ENCODE peak calls at places on chromosomes 2 and 18, in seven cellular contexts. One of them, this sample, is unnamed.

GRCh38 chr2:51289045-51289444 is 257.1 kb upstream of the NRXN1 start:
- DNase-seq in GM23338: no peak
- DNase-seq in transverse colon: no peak
- DNase-seq in HepG2: no peak
- DNase-seq in GM12891: no peak
- DNase-seq in GM12892: no peak
- DNase-seq in esophagus muscularis mucosa: no peak
- DNase-seq in this sample: no peak

GRCh38 chr18:79583984-79584401 is 95.6 kb upstream of the CTDP1 start:
- DNase-seq in esophagus muscularis mucosa: no peak
- DNase-seq in transverse colon: peak
- DNase-seq in GM12891: no peak
- DNase-seq in GM12892: no peak
- DNase-seq in GM23338: no peak
- DNase-seq in HepG2: no peak
- DNase-seq in this sample: no peak

GRCh38 chr2:222982010-222982908 is 69.7 kb upstream of the KCNE4 start:
- DNase-seq in esophagus muscularis mucosa: peak
- DNase-seq in GM12891: no peak
- DNase-seq in HepG2: peak
- DNase-seq in GM12892: no peak
- DNase-seq in transverse colon: peak
- DNase-seq in GM23338: peak
- DNase-seq in this sample: no peak

GRCh38 chr2:199684168-199684567 is 166.8 kb downstream of the FTCDNL1 start:
- DNase-seq in GM23338: peak
- DNase-seq in HepG2: no peak
- DNase-seq in GM12892: no peak
- DNase-seq in transverse colon: no peak
- DNase-seq in esophagus muscularis mucosa: no peak
- DNase-seq in GM12891: no peak
- DNase-seq in this sample: no peak

GRCh38 chr2:137947714-137948336 is 16.4 kb upstream of the HNMT start:
- DNase-seq in HepG2: peak
- DNase-seq in transverse colon: peak
- DNase-seq in GM12891: peak
- DNase-seq in GM23338: peak
- DNase-seq in GM12892: no peak
- DNase-seq in esophagus muscularis mucosa: no peak
- DNase-seq in this sample: peak

GRCh38 chr2:108417254-108417653 is 31.8 kb upstream of the GCC2 start:
- DNase-seq in GM12892: no peak
- DNase-seq in GM23338: peak
- DNase-seq in esophagus muscularis mucosa: no peak
- DNase-seq in HepG2: peak
- DNase-seq in transverse colon: peak
- DNase-seq in GM12891: no peak
- DNase-seq in this sample: no peak

GRCh38 chr18:49546719-49547273 is 15.1 kb upstream of the LIPG start:
- DNase-seq in GM12891: no peak
- DNase-seq in HepG2: no peak
- DNase-seq in GM12892: no peak
- DNase-seq in esophagus muscularis mucosa: no peak
- DNase-seq in transverse colon: no peak
- DNase-seq in GM23338: no peak
- DNase-seq in this sample: no peak

GRCh38 chr2:223026357-223027110 is 25.5 kb upstream of the KCNE4 start:
- DNase-seq in transverse colon: no peak
- DNase-seq in GM12891: no peak
- DNase-seq in GM23338: no peak
- DNase-seq in esophagus muscularis mucosa: no peak
- DNase-seq in HepG2: no peak
- DNase-seq in GM12892: no peak
- DNase-seq in this sample: no peak

GRCh38 chr2:12321017-12321641 is 395.6 kb upstream of the TRIB2 start:
- DNase-seq in GM12892: no peak
- DNase-seq in GM12891: no peak
- DNase-seq in transverse colon: no peak
- DNase-seq in GM23338: no peak
- DNase-seq in esophagus muscularis mucosa: no peak
- DNase-seq in HepG2: no peak
- DNase-seq in this sample: no peak

GRCh38 chr2:43898134-43898957 is 59.6 kb downstream of the ABCG8 start:
- DNase-seq in GM12891: no peak
- DNase-seq in HepG2: peak
- DNase-seq in transverse colon: peak
- DNase-seq in GM12892: no peak
- DNase-seq in esophagus muscularis mucosa: no peak
- DNase-seq in GM23338: no peak
- DNase-seq in this sample: peak

GRCh38 chr2:48723125-48723524 is 32.4 kb downstream of the LHCGR start:
- DNase-seq in esophagus muscularis mucosa: no peak
- DNase-seq in GM12892: no peak
- DNase-seq in HepG2: no peak
- DNase-seq in transverse colon: no peak
- DNase-seq in GM23338: no peak
- DNase-seq in GM12891: no peak
- DNase-seq in this sample: no peak

GRCh38 chr2:46561731-46562450 is 82.5 kb downstream of the TMEM247 start:
- DNase-seq in GM12892: no peak
- DNase-seq in transverse colon: no peak
- DNase-seq in HepG2: no peak
- DNase-seq in GM12891: no peak
- DNase-seq in esophagus muscularis mucosa: no peak
- DNase-seq in GM23338: no peak
- DNase-seq in this sample: no peak

GRCh38 chr2:26899500-26900164 is 51.7 kb downstream of the DPYSL5 start:
- DNase-seq in esophagus muscularis mucosa: no peak
- DNase-seq in HepG2: no peak
- DNase-seq in GM23338: no peak
- DNase-seq in GM12891: no peak
- DNase-seq in GM12892: no peak
- DNase-seq in transverse colon: no peak
- DNase-seq in this sample: no peak

GRCh38 chr2:229445501-229446294 is 174.6 kb upstream of the PID1 start:
- DNase-seq in GM23338: no peak
- DNase-seq in GM12891: no peak
- DNase-seq in transverse colon: no peak
- DNase-seq in HepG2: no peak
- DNase-seq in esophagus muscularis mucosa: no peak
- DNase-seq in GM12892: no peak
- DNase-seq in this sample: no peak

GRCh38 chr2:112129060-112129459 is 9.1 kb upstream of the FBLN7 start:
- DNase-seq in transverse colon: no peak
- DNase-seq in HepG2: no peak
- DNase-seq in GM12892: no peak
- DNase-seq in esophagus muscularis mucosa: no peak
- DNase-seq in GM23338: no peak
- DNase-seq in GM12891: no peak
- DNase-seq in this sample: no peak

GRCh38 chr18:10194592-10194991 is 259.8 kb upstream of the APCDD1 start:
- DNase-seq in esophagus muscularis mucosa: no peak
- DNase-seq in GM12892: no peak
- DNase-seq in HepG2: no peak
- DNase-seq in GM12891: no peak
- DNase-seq in GM23338: no peak
- DNase-seq in transverse colon: no peak
- DNase-seq in this sample: no peak

GRCh38 chr2:101736861-101737291 is 39.4 kb downstream of the MAP4K4 start:
- DNase-seq in GM12892: no peak
- DNase-seq in GM12891: no peak
- DNase-seq in GM23338: no peak
- DNase-seq in transverse colon: no peak
- DNase-seq in esophagus muscularis mucosa: no peak
- DNase-seq in HepG2: no peak
- DNase-seq in this sample: no peak

GRCh38 chr2:227818569-227819397 is 5.1 kb downstream of the CCL20 start:
- DNase-seq in esophagus muscularis mucosa: no peak
- DNase-seq in GM12892: no peak
- DNase-seq in GM23338: no peak
- DNase-seq in GM12891: no peak
- DNase-seq in transverse colon: peak
- DNase-seq in HepG2: peak
- DNase-seq in this sample: no peak

GRCh38 chr2:227816507-227817274 is 3.0 kb downstream of the CCL20 start:
- DNase-seq in GM23338: no peak
- DNase-seq in esophagus muscularis mucosa: no peak
- DNase-seq in GM12892: no peak
- DNase-seq in transverse colon: no peak
- DNase-seq in HepG2: peak
- DNase-seq in GM12891: no peak
- DNase-seq in this sample: no peak

GRCh38 chr2:227817336-227817735 is 3.7 kb downstream of the CCL20 start:
- DNase-seq in GM12891: no peak
- DNase-seq in esophagus muscularis mucosa: no peak
- DNase-seq in HepG2: no peak
- DNase-seq in transverse colon: no peak
- DNase-seq in GM23338: no peak
- DNase-seq in GM12892: no peak
- DNase-seq in this sample: no peak

GRCh38 chr2:227819398-227819697 is 5.7 kb downstream of the CCL20 start:
- DNase-seq in GM12892: no peak
- DNase-seq in esophagus muscularis mucosa: no peak
- DNase-seq in GM12891: no peak
- DNase-seq in transverse colon: no peak
- DNase-seq in HepG2: no peak
- DNase-seq in GM23338: no peak
- DNase-seq in this sample: no peak

GRCh38 chr2:227817940-227818568 is 4.4 kb downstream of the CCL20 start:
- DNase-seq in esophagus muscularis mucosa: no peak
- DNase-seq in GM12892: no peak
- DNase-seq in GM12891: no peak
- DNase-seq in GM23338: peak
- DNase-seq in transverse colon: peak
- DNase-seq in HepG2: peak
- DNase-seq in this sample: peak
- TF ChIP-seq POLR2AphosphoS5 in esophagus muscularis mucosa: peak
- TF ChIP-seq POLR2AphosphoS5 in GM12892: no peak
- TF ChIP-seq POLR2AphosphoS5 in GM12891: no peak
- TF ChIP-seq POLR2AphosphoS5 in GM23338: no peak
- TF ChIP-seq POLR2AphosphoS5 in transverse colon: peak
- TF ChIP-seq POLR2AphosphoS5 in HepG2: peak
- TF ChIP-seq POLR2AphosphoS5 in this sample: peak

GRCh38 chr2:65043001-65043400 is 13.2 kb upstream of the CEP68 start:
- DNase-seq in transverse colon: no peak
- DNase-seq in GM12892: no peak
- DNase-seq in esophagus muscularis mucosa: no peak
- DNase-seq in GM23338: no peak
- DNase-seq in HepG2: no peak
- DNase-seq in GM12891: no peak
- DNase-seq in this sample: no peak

GRCh38 chr2:65039640-65040039 is 16.6 kb upstream of the CEP68 start:
- DNase-seq in esophagus muscularis mucosa: no peak
- DNase-seq in GM12892: no peak
- DNase-seq in GM23338: no peak
- DNase-seq in transverse colon: no peak
- DNase-seq in GM12891: no peak
- DNase-seq in HepG2: no peak
- DNase-seq in this sample: no peak

GRCh38 chr2:65044097-65044735 is 12.0 kb upstream of the CEP68 start:
- DNase-seq in HepG2: no peak
- DNase-seq in GM12892: no peak
- DNase-seq in GM12891: no peak
- DNase-seq in transverse colon: no peak
- DNase-seq in esophagus muscularis mucosa: no peak
- DNase-seq in GM23338: no peak
- DNase-seq in this sample: no peak

GRCh38 chr2:65037178-65037577 is 19.0 kb upstream of the CEP68 start:
- DNase-seq in esophagus muscularis mucosa: no peak
- DNase-seq in GM23338: no peak
- DNase-seq in GM12891: no peak
- DNase-seq in transverse colon: no peak
- DNase-seq in HepG2: no peak
- DNase-seq in GM12892: no peak
- DNase-seq in this sample: no peak

GRCh38 chr2:65040414-65041261 is 15.6 kb upstream of the CEP68 start:
- DNase-seq in GM23338: peak
- DNase-seq in GM12892: peak
- DNase-seq in GM12891: peak
- DNase-seq in esophagus muscularis mucosa: peak
- DNase-seq in transverse colon: peak
- DNase-seq in HepG2: peak
- DNase-seq in this sample: peak
- TF ChIP-seq POLR2AphosphoS5 in GM23338: no peak
- TF ChIP-seq POLR2AphosphoS5 in GM12892: no peak
- TF ChIP-seq POLR2AphosphoS5 in GM12891: no peak
- TF ChIP-seq POLR2AphosphoS5 in esophagus muscularis mucosa: peak
- TF ChIP-seq POLR2AphosphoS5 in transverse colon: no peak
- TF ChIP-seq POLR2AphosphoS5 in HepG2: no peak
- TF ChIP-seq POLR2AphosphoS5 in this sample: peak

DNA sequence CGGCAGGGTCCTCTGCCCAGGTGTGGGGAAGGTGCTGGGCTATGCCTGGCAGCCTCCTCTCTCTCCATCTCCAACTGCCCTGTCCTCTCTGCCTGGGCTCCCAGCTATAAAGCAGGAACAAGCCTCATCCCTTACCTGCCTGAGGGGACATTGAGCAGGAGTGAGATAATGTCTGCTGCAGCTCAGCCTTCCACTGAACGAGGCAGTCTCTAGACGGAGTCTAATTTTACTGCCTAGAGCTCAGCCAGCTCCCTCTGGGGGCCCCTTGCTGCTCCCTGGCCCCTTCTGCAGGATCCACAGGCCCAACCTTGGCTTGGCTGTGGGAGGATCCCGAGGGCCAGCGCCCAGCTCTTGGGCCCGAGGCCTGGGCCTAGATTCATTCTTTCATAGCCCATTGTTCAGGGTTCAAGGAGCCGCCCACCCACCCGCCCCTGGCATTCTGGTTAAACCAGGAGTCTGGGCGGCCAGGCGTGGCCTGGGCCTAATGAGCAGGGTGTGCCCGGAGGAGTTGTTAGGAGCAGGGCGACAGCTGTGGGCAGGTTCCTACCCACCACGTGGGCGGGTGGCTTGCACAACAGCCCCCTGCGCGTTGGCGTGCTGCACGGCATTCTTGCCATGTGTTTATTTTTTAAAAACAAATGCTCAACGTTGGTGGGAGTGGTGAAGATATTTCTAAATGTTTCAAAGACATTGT is 44.6 kb downstream of the FOSL2 start:
- DNase-seq in GM12892: no peak
- DNase-seq in esophagus muscularis mucosa: no peak
- DNase-seq in GM12891: no peak
- DNase-seq in transverse colon: peak
- DNase-seq in GM23338: no peak
- DNase-seq in HepG2: no peak
- DNase-seq in this sample: peak
- TF ChIP-seq POLR2AphosphoS5 in GM12892: no peak
- TF ChIP-seq POLR2AphosphoS5 in esophagus muscularis mucosa: no peak
- TF ChIP-seq POLR2AphosphoS5 in GM12891: no peak
- TF ChIP-seq POLR2AphosphoS5 in transverse colon: no peak
- TF ChIP-seq POLR2AphosphoS5 in GM23338: no peak
- TF ChIP-seq POLR2AphosphoS5 in HepG2: no peak
- TF ChIP-seq POLR2AphosphoS5 in this sample: peak

GRCh38 chr2:24385366-24385765 is 25.0 kb upstream of the ITSN2 start:
- DNase-seq in HepG2: no peak
- DNase-seq in esophagus muscularis mucosa: no peak
- DNase-seq in transverse colon: no peak
- DNase-seq in GM12892: no peak
- DNase-seq in GM23338: no peak
- DNase-seq in GM12891: no peak
- DNase-seq in this sample: no peak

GRCh38 chr2:24380687-24381271 is 20.4 kb upstream of the ITSN2 start:
- DNase-seq in GM12892: no peak
- DNase-seq in esophagus muscularis mucosa: no peak
- DNase-seq in HepG2: no peak
- DNase-seq in transverse colon: no peak
- DNase-seq in GM23338: no peak
- DNase-seq in GM12891: no peak
- DNase-seq in this sample: no peak

GRCh38 chr2:24382363-24383021 is 22.2 kb upstream of the ITSN2 start:
- DNase-seq in GM12891: peak
- DNase-seq in esophagus muscularis mucosa: no peak
- DNase-seq in HepG2: no peak
- DNase-seq in GM23338: peak
- DNase-seq in GM12892: peak
- DNase-seq in transverse colon: peak
- DNase-seq in this sample: peak
- TF ChIP-seq POLR2AphosphoS5 in GM12891: no peak
- TF ChIP-seq POLR2AphosphoS5 in esophagus muscularis mucosa: no peak
- TF ChIP-seq POLR2AphosphoS5 in HepG2: no peak
- TF ChIP-seq POLR2AphosphoS5 in GM23338: no peak
- TF ChIP-seq POLR2AphosphoS5 in GM12892: no peak
- TF ChIP-seq POLR2AphosphoS5 in transverse colon: no peak
- TF ChIP-seq POLR2AphosphoS5 in this sample: peak

This sample was measured in prostate gland.